ENCODE peak calls at places on chromosome 3, in five cellular contexts. Q is GM10248; W is heart left ventricle; A is fibroblast of mammary gland; U is CD8-positive, alpha-beta T cell. V is an unnamed sample.
A peak's percentile ranks its signal among the peaks of the same experiment; 100 is the strongest.

GRCh38 chr3:153595186-153595815 is 433.3 kb downstream of the RAP2B start:
- DNase-seq in W (no peak), A (peak; percentile 59), Q (no peak), U (no peak), V (no peak)

GRCh38 chr3:31880020-31880419 is 101.0 kb downstream of the OSBPL10 start:
- DNase-seq in A (peak; percentile 24), W (no peak), U (no peak), Q (no peak), V (no peak)

GRCh38 chr3:132255041-132255745 is 62.0 kb upstream of the ACP3 start:
- DNase-seq in A (peak; percentile 96), U (no peak), Q (no peak), W (no peak), V (no peak)

GRCh38 chr3:170081079-170081741 is 43.4 kb downstream of the GPR160 start:
- DNase-seq in U (no peak), W (no peak), A (peak; percentile 37), Q (no peak), V (no peak)

GRCh38 chr3:58874795-58875194 is 175.0 kb downstream of the CFAP20DC start:
- DNase-seq in U (no peak), Q (peak; percentile 22), W (no peak), A (peak; percentile 61), V (no peak)

GRCh38 chr3:185420762-185421161 is 57.8 kb downstream of the MAP3K13 start:
- DNase-seq in Q (no peak), W (no peak), A (peak; percentile 19), U (no peak), V (no peak)

GRCh38 chr3:193114431-193115340 is 126.3 kb upstream of the PLAAT1 start:
- DNase-seq in W (no peak), U (no peak), Q (no peak), A (no peak), V (no peak)

GRCh38 chr3:141354517-141354916 is 13.8 kb upstream of the ZBTB38 start:
- DNase-seq in A (no peak), U (no peak), Q (no peak), W (no peak), V (no peak)

GRCh38 chr3:31103623-31104180 is 209.2 kb upstream of the GADL1 start:
- DNase-seq in W (no peak), U (no peak), A (no peak), Q (no peak), V (no peak)

GRCh38 chr3:8762607-8763377 is 6.6 kb downstream of the OXTR start:
- DNase-seq in U (no peak), Q (no peak), W (no peak), A (no peak), V (no peak)

GRCh38 chr3:77189258-77189657 is 149.4 kb downstream of the ROBO2 start:
- DNase-seq in Q (no peak), W (no peak), U (no peak), A (no peak), V (no peak)

GRCh38 chr3:14144423-14145075 is 19.7 kb downstream of the TMEM43 start:
- DNase-seq in A (peak; percentile 99), U (peak; percentile 73), W (peak; percentile 73), Q (peak; percentile 92), V (no peak)

GRCh38 chr3:9951962-9952805 is at the start of gene PRRT3:
- DNase-seq in W (no peak), U (peak; percentile 60), Q (peak; percentile 83), A (peak; percentile 35), V (no peak)

GRCh38 chr3:134625885-134626741 is 24.7 kb downstream of the KY start:
- DNase-seq in U (no peak), A (no peak), Q (no peak), W (no peak), V (no peak)

GRCh38 chr3:15983232-15983631 is 185.5 kb upstream of the ANKRD28 start:
- DNase-seq in A (peak; percentile 91), W (no peak), U (no peak), Q (no peak), V (no peak)

GRCh38 chr3:32383136-32383711 is 8.4 kb upstream of the CMTM7 start:
- DNase-seq in A (peak; percentile 26), U (no peak), Q (no peak), W (no peak), V (no peak)

GRCh38 chr3:9503283-9503682 is 50.3 kb downstream of the LHFPL4 start:
- DNase-seq in U (peak; percentile 71), A (peak; percentile 66), Q (peak; percentile 78), W (peak; percentile 60), V (peak; percentile 62)

GRCh38 chr3:21835266-21835665 is 84.3 kb upstream of the ZNF385D start:
- DNase-seq in A (peak; percentile 88), W (no peak), Q (no peak), U (no peak), V (no peak)

GRCh38 chr3:94114667-94115066 is 51.8 kb downstream of the NSUN3 start:
- DNase-seq in U (no peak), A (peak; percentile 41), Q (no peak), W (no peak), V (no peak)

GRCh38 chr3:9932535-9932842 is 1.1 kb upstream of the CRELD1 start:
- DNase-seq in Q (no peak), A (no peak), W (no peak), U (no peak), V (no peak)

GRCh38 chr3:194572944-194573491 is 60.2 kb downstream of the TMEM44 start:
- DNase-seq in W (no peak), A (peak; percentile 92), U (no peak), Q (no peak), V (no peak)

GRCh38 chr3:18153571-18154173 is 271.5 kb downstream of the SATB1 start:
- DNase-seq in U (no peak), W (no peak), Q (no peak), A (peak; percentile 96), V (no peak)

GRCh38 chr3:126484662-126485061 is 9.0 kb upstream of the ZXDC start:
- DNase-seq in A (no peak), Q (no peak), W (peak; percentile 6), U (no peak), V (no peak)

GRCh38 chr3:43996379-43997301 is 245.0 kb upstream of the TOPAZ1 start:
- DNase-seq in U (no peak), A (peak; percentile 54), Q (peak; percentile 54), W (no peak), V (no peak)
- TF ChIP-seq CTCF in U (no peak), A (peak; percentile 26), Q (peak; percentile 70), W (no peak), V (no peak)

GRCh38 chr3:102466001-102466400 is 31.2 kb downstream of the ZPLD1 start:
- DNase-seq in U (no peak), W (no peak), A (no peak), Q (no peak), V (no peak)
- TF ChIP-seq CTCF in U (no peak), W (no peak), A (no peak), Q (no peak), V (no peak)

GRCh38 chr3:50164984-50165383 is 9.9 kb downstream of the SEMA3F start:
- DNase-seq in W (no peak), A (no peak), Q (no peak), U (no peak), V (no peak)

GRCh38 chr3:50165388-50166308 is 10.5 kb downstream of the SEMA3F start:
- DNase-seq in W (no peak), A (peak; percentile 40), U (no peak), Q (no peak), V (peak; percentile 33)

GRCh38 chr3:50163572-50163971 is 8.4 kb downstream of the SEMA3F start:
- DNase-seq in Q (no peak), W (no peak), A (no peak), U (no peak), V (no peak)

GRCh38 chr3:50164056-50164455 is 8.9 kb downstream of the SEMA3F start:
- DNase-seq in A (peak; percentile 91), Q (no peak), W (peak; percentile 50), U (no peak), V (peak; percentile 82)

DNA sequence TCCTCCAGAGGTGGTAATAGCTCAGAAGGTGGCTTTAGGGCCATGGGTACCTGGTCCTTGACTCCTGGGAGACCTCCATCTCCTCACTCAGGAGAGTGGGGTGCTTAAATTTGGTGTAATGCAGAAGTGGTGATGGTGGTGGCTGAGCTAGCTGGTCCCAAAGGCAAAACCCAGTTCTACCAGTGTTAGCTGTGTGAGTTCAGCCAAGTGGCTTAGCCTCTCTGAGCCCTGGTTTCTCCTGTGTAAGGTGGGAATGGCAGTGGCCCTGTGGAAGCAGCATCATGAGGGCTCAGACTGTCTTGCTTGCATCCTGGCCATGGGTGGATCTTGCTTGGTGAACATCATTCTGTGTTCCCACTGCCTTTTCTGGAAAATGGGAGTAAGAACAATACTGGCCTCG is 9.4 kb downstream of the SEMA3F start:
- DNase-seq in U (no peak), W (no peak), Q (no peak), A (no peak), V (no peak)
- TF ChIP-seq CTCF in U (no peak), W (no peak), Q (no peak), A (no peak), V (no peak)

GRCh38 chr3:70753572-70753971 is 441.1 kb upstream of the MDFIC2 start:
- DNase-seq in W (no peak), U (no peak), Q (no peak), A (no peak), V (no peak)
- TF ChIP-seq CTCF in W (no peak), U (no peak), Q (no peak), A (no peak), V (no peak)

DNA sequence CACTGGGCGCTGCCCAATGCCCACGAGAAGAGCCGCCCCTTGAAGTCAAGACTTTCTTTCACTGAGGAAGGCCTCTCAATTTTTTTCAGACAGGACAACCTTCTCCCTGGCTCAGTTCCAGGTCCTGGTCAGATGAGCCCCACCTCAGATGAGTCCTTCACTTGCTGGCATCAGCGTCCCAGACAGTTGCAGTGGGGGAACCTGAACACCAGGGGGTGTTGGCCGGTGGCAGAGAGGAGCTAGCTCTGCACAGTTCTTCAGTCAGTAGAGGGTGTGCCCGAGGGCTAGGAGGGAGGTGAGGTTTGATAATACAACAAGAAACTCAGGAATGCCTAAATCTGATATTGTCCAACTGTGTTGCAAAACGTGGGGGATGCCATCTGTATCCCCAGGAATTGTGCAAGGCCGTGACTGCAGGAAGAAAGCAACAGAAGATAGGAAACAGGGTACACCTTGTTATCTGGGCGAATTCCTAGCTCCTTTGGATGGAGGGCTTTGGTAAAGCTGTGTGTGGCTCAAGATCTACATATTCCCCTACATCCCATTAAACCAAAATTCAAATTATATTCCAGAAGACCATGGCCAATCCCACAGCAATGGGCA is 34.3 kb downstream of the CCR3 start:
- DNase-seq in U (peak; percentile 77), Q (peak; percentile 63), W (peak; percentile 51), A (no peak), V (peak; percentile 56)
- TF ChIP-seq CTCF in U (peak; percentile 79), Q (peak; percentile 69), W (peak; percentile 69), A (peak; percentile 29), V (peak; percentile 27)

GRCh38 chr3:103410231-103410630 is 975.4 kb downstream of the ZPLD1 start:
- DNase-seq in W (no peak), A (no peak), Q (no peak), U (no peak), V (peak; percentile 36)
- TF ChIP-seq CTCF in W (no peak), A (no peak), Q (peak; percentile 7), U (no peak), V (no peak)

V was measured in psoas muscle.